ENCODE peak calls at places on chromosome 3, in seven cellular contexts. One of them, this sample, is unnamed.
A peak's percentile ranks its signal among the peaks of the same experiment; 100 is the strongest.

GRCh38 chr3:32422943-32423342 is 31.3 kb downstream of the CMTM7 start:
- DNase-seq in heart right ventricle: no peak
- DNase-seq in AML-193: no peak
- DNase-seq in NCI-H1105: no peak
- DNase-seq in mucosa of gallbladder: no peak
- DNase-seq in OCI-LY7: no peak
- DNase-seq in AG08396: no peak
- DNase-seq in this sample: no peak

GRCh38 chr3:29083607-29084120 is 197.2 kb upstream of the RBMS3 start:
- DNase-seq in heart right ventricle: no peak
- DNase-seq in AML-193: no peak
- DNase-seq in NCI-H1105: no peak
- DNase-seq in mucosa of gallbladder: no peak
- DNase-seq in OCI-LY7: no peak
- DNase-seq in AG08396: no peak
- DNase-seq in this sample: no peak

GRCh38 chr3:22122567-22122966 is 371.6 kb upstream of the ZNF385D start:
- DNase-seq in heart right ventricle: no peak
- DNase-seq in AML-193: no peak
- DNase-seq in NCI-H1105: no peak
- DNase-seq in mucosa of gallbladder: no peak
- DNase-seq in OCI-LY7: no peak
- DNase-seq in AG08396: no peak
- DNase-seq in this sample: no peak

GRCh38 chr3:186172353-186172752 is 63.5 kb upstream of the ETV5 start:
- DNase-seq in heart right ventricle: no peak
- DNase-seq in AML-193: no peak
- DNase-seq in NCI-H1105: no peak
- DNase-seq in mucosa of gallbladder: no peak
- DNase-seq in OCI-LY7: no peak
- DNase-seq in AG08396: no peak
- DNase-seq in this sample: no peak

GRCh38 chr3:135450985-135451384 is 514.5 kb upstream of the PPP2R3A start:
- DNase-seq in heart right ventricle: no peak
- DNase-seq in AML-193: no peak
- DNase-seq in NCI-H1105: no peak
- DNase-seq in mucosa of gallbladder: no peak
- DNase-seq in OCI-LY7: no peak
- DNase-seq in AG08396: no peak
- DNase-seq in this sample: no peak

GRCh38 chr3:194458122-194458521 is 28.7 kb downstream of the ATP13A3 start:
- DNase-seq in heart right ventricle: no peak
- DNase-seq in AML-193: no peak
- DNase-seq in NCI-H1105: no peak
- DNase-seq in mucosa of gallbladder: no peak
- DNase-seq in OCI-LY7: no peak
- DNase-seq in AG08396: no peak
- DNase-seq in this sample: no peak

GRCh38 chr3:193791041-193792032 is 198.3 kb downstream of the OPA1 start:
- DNase-seq in heart right ventricle: no peak
- DNase-seq in AML-193: no peak
- DNase-seq in NCI-H1105: no peak
- DNase-seq in mucosa of gallbladder: no peak
- DNase-seq in OCI-LY7: peak; percentile 16
- DNase-seq in AG08396: no peak
- DNase-seq in this sample: no peak

GRCh38 chr3:59006791-59007517 is 42.9 kb downstream of the CFAP20DC start:
- DNase-seq in heart right ventricle: peak; percentile 8
- DNase-seq in AML-193: no peak
- DNase-seq in NCI-H1105: no peak
- DNase-seq in mucosa of gallbladder: peak; percentile 12
- DNase-seq in OCI-LY7: no peak
- DNase-seq in AG08396: no peak
- DNase-seq in this sample: no peak

GRCh38 chr3:42092006-42092405 is 849 bp downstream of the TRAK1 start:
- DNase-seq in heart right ventricle: no peak
- DNase-seq in AML-193: no peak
- DNase-seq in NCI-H1105: no peak
- DNase-seq in mucosa of gallbladder: no peak
- DNase-seq in OCI-LY7: no peak
- DNase-seq in AG08396: no peak
- DNase-seq in this sample: no peak

GRCh38 chr3:72549819-72550581 is 298.2 kb downstream of the SHQ1 start:
- DNase-seq in heart right ventricle: no peak
- DNase-seq in AML-193: no peak
- DNase-seq in NCI-H1105: no peak
- DNase-seq in mucosa of gallbladder: peak; percentile 13
- DNase-seq in OCI-LY7: no peak
- DNase-seq in AG08396: no peak
- DNase-seq in this sample: no peak

GRCh38 chr3:108391917-108392585 is 95.7 kb downstream of the HHLA2 start:
- DNase-seq in heart right ventricle: no peak
- DNase-seq in AML-193: no peak
- DNase-seq in NCI-H1105: no peak
- DNase-seq in mucosa of gallbladder: no peak
- DNase-seq in OCI-LY7: no peak
- DNase-seq in AG08396: no peak
- DNase-seq in this sample: no peak

GRCh38 chr3:106397004-106397403 is 528.2 kb upstream of the CBLB start:
- DNase-seq in heart right ventricle: no peak
- DNase-seq in AML-193: no peak
- DNase-seq in NCI-H1105: no peak
- DNase-seq in mucosa of gallbladder: no peak
- DNase-seq in OCI-LY7: no peak
- DNase-seq in AG08396: no peak
- DNase-seq in this sample: no peak

GRCh38 chr3:29871087-29871486 is 590.2 kb downstream of the RBMS3 start:
- DNase-seq in heart right ventricle: no peak
- DNase-seq in AML-193: no peak
- DNase-seq in NCI-H1105: no peak
- DNase-seq in mucosa of gallbladder: no peak
- DNase-seq in OCI-LY7: no peak
- DNase-seq in AG08396: no peak
- DNase-seq in this sample: no peak

GRCh38 chr3:75327453-75327852 is 336.7 kb upstream of the FRG2C start:
- DNase-seq in heart right ventricle: no peak
- DNase-seq in AML-193: no peak
- DNase-seq in NCI-H1105: no peak
- DNase-seq in mucosa of gallbladder: no peak
- DNase-seq in OCI-LY7: no peak
- DNase-seq in AG08396: no peak
- DNase-seq in this sample: no peak

GRCh38 chr3:64209866-64210609 is 15.2 kb downstream of the PRICKLE2 start:
- DNase-seq in heart right ventricle: peak; percentile 65
- DNase-seq in AML-193: no peak
- DNase-seq in NCI-H1105: no peak
- DNase-seq in mucosa of gallbladder: peak; percentile 66
- DNase-seq in OCI-LY7: no peak
- DNase-seq in AG08396: no peak
- DNase-seq in this sample: peak; percentile 54

GRCh38 chr3:14378415-14378814 is 24.0 kb upstream of the SLC6A6 start:
- DNase-seq in heart right ventricle: no peak
- DNase-seq in AML-193: no peak
- DNase-seq in NCI-H1105: no peak
- DNase-seq in mucosa of gallbladder: no peak
- DNase-seq in OCI-LY7: no peak
- DNase-seq in AG08396: no peak
- DNase-seq in this sample: no peak

GRCh38 chr3:153166206-153166605 is 4.2 kb downstream of the RAP2B start:
- DNase-seq in heart right ventricle: no peak
- DNase-seq in AML-193: peak; percentile 23
- DNase-seq in NCI-H1105: no peak
- DNase-seq in mucosa of gallbladder: no peak
- DNase-seq in OCI-LY7: no peak
- DNase-seq in AG08396: no peak
- DNase-seq in this sample: no peak

GRCh38 chr3:148711981-148712666 is 14.4 kb downstream of the AGTR1 start:
- DNase-seq in heart right ventricle: no peak
- DNase-seq in AML-193: no peak
- DNase-seq in NCI-H1105: no peak
- DNase-seq in mucosa of gallbladder: no peak
- DNase-seq in OCI-LY7: no peak
- DNase-seq in AG08396: no peak
- DNase-seq in this sample: no peak

GRCh38 chr3:56862352-56863062 is 60.8 kb upstream of the ARHGEF3 start:
- DNase-seq in heart right ventricle: no peak
- DNase-seq in AML-193: no peak
- DNase-seq in NCI-H1105: no peak
- DNase-seq in mucosa of gallbladder: no peak
- DNase-seq in OCI-LY7: no peak
- DNase-seq in AG08396: peak; percentile 19
- DNase-seq in this sample: peak; percentile 15

GRCh38 chr3:197428117-197428761 is 127.5 kb downstream of the BDH1 start:
- DNase-seq in heart right ventricle: peak; percentile 35
- DNase-seq in AML-193: no peak
- DNase-seq in NCI-H1105: no peak
- DNase-seq in mucosa of gallbladder: peak; percentile 24
- DNase-seq in OCI-LY7: no peak
- DNase-seq in AG08396: peak; percentile 58
- DNase-seq in this sample: no peak

GRCh38 chr3:88137836-88138235 is 11.9 kb upstream of the C3orf38 start:
- DNase-seq in heart right ventricle: no peak
- DNase-seq in AML-193: no peak
- DNase-seq in NCI-H1105: no peak
- DNase-seq in mucosa of gallbladder: no peak
- DNase-seq in OCI-LY7: no peak
- DNase-seq in AG08396: no peak
- DNase-seq in this sample: no peak

GRCh38 chr3:58068126-58068809 is 60.0 kb downstream of the FLNB start:
- DNase-seq in heart right ventricle: no peak
- DNase-seq in AML-193: no peak
- DNase-seq in NCI-H1105: no peak
- DNase-seq in mucosa of gallbladder: no peak
- DNase-seq in OCI-LY7: no peak
- DNase-seq in AG08396: no peak
- DNase-seq in this sample: no peak

GRCh38 chr3:174907628-174908407 is 48.7 kb downstream of the NAALADL2 start:
- DNase-seq in heart right ventricle: no peak
- DNase-seq in AML-193: no peak
- DNase-seq in NCI-H1105: no peak
- DNase-seq in mucosa of gallbladder: no peak
- DNase-seq in OCI-LY7: no peak
- DNase-seq in AG08396: no peak
- DNase-seq in this sample: no peak

GRCh38 chr3:141454906-141455602 is 31.8 kb upstream of the RASA2 start:
- DNase-seq in heart right ventricle: no peak
- DNase-seq in AML-193: peak; percentile 88
- DNase-seq in NCI-H1105: peak; percentile 78
- DNase-seq in mucosa of gallbladder: no peak
- DNase-seq in OCI-LY7: peak; percentile 83
- DNase-seq in AG08396: peak; percentile 73
- DNase-seq in this sample: no peak

GRCh38 chr3:15932348-15933300 is 134.8 kb upstream of the ANKRD28 start:
- DNase-seq in heart right ventricle: no peak
- DNase-seq in AML-193: no peak
- DNase-seq in NCI-H1105: no peak
- DNase-seq in mucosa of gallbladder: no peak
- DNase-seq in OCI-LY7: no peak
- DNase-seq in AG08396: no peak
- DNase-seq in this sample: no peak

GRCh38 chr3:115301364-115301860 is 154.3 kb upstream of the ZBTB20 start:
- DNase-seq in heart right ventricle: no peak
- DNase-seq in AML-193: no peak
- DNase-seq in NCI-H1105: no peak
- DNase-seq in mucosa of gallbladder: no peak
- DNase-seq in OCI-LY7: no peak
- DNase-seq in AG08396: no peak
- DNase-seq in this sample: no peak

GRCh38 chr3:170999737-171000242 is 26.7 kb downstream of the SLC2A2 start:
- DNase-seq in heart right ventricle: no peak
- DNase-seq in AML-193: no peak
- DNase-seq in NCI-H1105: no peak
- DNase-seq in mucosa of gallbladder: peak; percentile 86
- DNase-seq in OCI-LY7: no peak
- DNase-seq in AG08396: peak; percentile 35
- DNase-seq in this sample: no peak

GRCh38 chr3:74009961-74010859 is 385.5 kb upstream of the PDZRN3 start:
- DNase-seq in heart right ventricle: no peak
- DNase-seq in AML-193: no peak
- DNase-seq in NCI-H1105: no peak
- DNase-seq in mucosa of gallbladder: no peak
- DNase-seq in OCI-LY7: no peak
- DNase-seq in AG08396: no peak
- DNase-seq in this sample: no peak

GRCh38 chr3:37456270-37456708 is 281.9 kb upstream of the LRRFIP2 start:
- DNase-seq in heart right ventricle: peak; percentile 92
- DNase-seq in AML-193: no peak
- DNase-seq in NCI-H1105: no peak
- DNase-seq in mucosa of gallbladder: peak; percentile 60
- DNase-seq in OCI-LY7: no peak
- DNase-seq in AG08396: no peak
- DNase-seq in this sample: no peak

GRCh38 chr3:98954242-98954641 is 52.7 kb upstream of the DCBLD2 start:
- DNase-seq in heart right ventricle: no peak
- DNase-seq in AML-193: no peak
- DNase-seq in NCI-H1105: no peak
- DNase-seq in mucosa of gallbladder: no peak
- DNase-seq in OCI-LY7: no peak
- DNase-seq in AG08396: no peak
- DNase-seq in this sample: no peak

GRCh38 chr3:48232734-48233133 is 8.2 kb upstream of the ZNF589 start:
- DNase-seq in heart right ventricle: peak; percentile 64
- DNase-seq in AML-193: peak; percentile 83
- DNase-seq in NCI-H1105: peak; percentile 55
- DNase-seq in mucosa of gallbladder: peak; percentile 41
- DNase-seq in OCI-LY7: peak; percentile 90
- DNase-seq in AG08396: peak; percentile 64
- DNase-seq in this sample: peak; percentile 51

GRCh38 chr3:48226959-48227358 is 3.7 kb downstream of the CAMP start:
- DNase-seq in heart right ventricle: no peak
- DNase-seq in AML-193: no peak
- DNase-seq in NCI-H1105: no peak
- DNase-seq in mucosa of gallbladder: no peak
- DNase-seq in OCI-LY7: peak; percentile 85
- DNase-seq in AG08396: peak; percentile 1
- DNase-seq in this sample: no peak

GRCh38 chr3:185822957-185823279 is 1.9 kb downstream of the IGF2BP2 start:
- DNase-seq in heart right ventricle: no peak
- DNase-seq in AML-193: no peak
- DNase-seq in NCI-H1105: no peak
- DNase-seq in mucosa of gallbladder: no peak
- DNase-seq in OCI-LY7: no peak
- DNase-seq in AG08396: no peak
- DNase-seq in this sample: no peak

GRCh38 chr3:11530153-11530721 is 113.5 kb downstream of the VGLL4 start:
- DNase-seq in heart right ventricle: peak; percentile 28
- DNase-seq in AML-193: no peak
- DNase-seq in NCI-H1105: peak; percentile 34
- DNase-seq in mucosa of gallbladder: no peak
- DNase-seq in OCI-LY7: no peak
- DNase-seq in AG08396: peak; percentile 86
- DNase-seq in this sample: no peak

GRCh38 chr3:42590989-42591756 is 513 bp downstream of the SS18L2 start:
- DNase-seq in heart right ventricle: peak; percentile 11
- DNase-seq in AML-193: no peak
- DNase-seq in NCI-H1105: no peak
- DNase-seq in mucosa of gallbladder: no peak
- DNase-seq in OCI-LY7: peak; percentile 25
- DNase-seq in AG08396: no peak
- DNase-seq in this sample: peak; percentile 18

GRCh38 chr3:186950402-186951093 is 20.2 kb downstream of the ST6GAL1 start:
- DNase-seq in heart right ventricle: no peak
- DNase-seq in AML-193: no peak
- DNase-seq in NCI-H1105: no peak
- DNase-seq in mucosa of gallbladder: no peak
- DNase-seq in OCI-LY7: no peak
- DNase-seq in AG08396: no peak
- DNase-seq in this sample: no peak

GRCh38 chr3:186319988-186320387 is 42.0 kb downstream of the DGKG start:
- DNase-seq in heart right ventricle: no peak
- DNase-seq in AML-193: no peak
- DNase-seq in NCI-H1105: no peak
- DNase-seq in mucosa of gallbladder: no peak
- DNase-seq in OCI-LY7: no peak
- DNase-seq in AG08396: no peak
- DNase-seq in this sample: no peak

GRCh38 chr3:156641261-156641975 is 33.0 kb upstream of the TIPARP start:
- DNase-seq in heart right ventricle: no peak
- DNase-seq in AML-193: no peak
- DNase-seq in NCI-H1105: no peak
- DNase-seq in mucosa of gallbladder: no peak
- DNase-seq in OCI-LY7: no peak
- DNase-seq in AG08396: no peak
- DNase-seq in this sample: no peak